ENCODE peak calls at places on chromosomes 6 and 20, in seven cellular contexts. One of them, this sample, is unnamed.

GRCh38 chr6:121653624-121654008 is 218.2 kb downstream of the GJA1 start:
- DNase-seq in GM23248: no peak
- DNase-seq in stimulated activated CD4-positive, alpha-beta T cell treated with anti-CD3 and anti-CD28 coated beads, Interleukin-15, amount 100 ng/mL, for 1 hour: no peak
- DNase-seq in GF-D8: no peak
- DNase-seq in progenitor cell of endocrine pancreas: no peak
- DNase-seq in astrocyte of the spinal cord: no peak
- DNase-seq in myocyte: no peak
- DNase-seq in this sample: no peak

GRCh38 chr6:163432300-163432699 is 17.8 kb downstream of the QKI start:
- DNase-seq in progenitor cell of endocrine pancreas: no peak
- DNase-seq in stimulated activated CD4-positive, alpha-beta T cell treated with anti-CD3 and anti-CD28 coated beads, Interleukin-15, amount 100 ng/mL, for 1 hour: no peak
- DNase-seq in GM23248: no peak
- DNase-seq in astrocyte of the spinal cord: no peak
- DNase-seq in myocyte: no peak
- DNase-seq in GF-D8: no peak
- DNase-seq in this sample: no peak

GRCh38 chr20:14879020-14879697 is 541.7 kb upstream of the FLRT3 start:
- DNase-seq in stimulated activated CD4-positive, alpha-beta T cell treated with anti-CD3 and anti-CD28 coated beads, Interleukin-15, amount 100 ng/mL, for 1 hour: no peak
- DNase-seq in progenitor cell of endocrine pancreas: no peak
- DNase-seq in myocyte: peak
- DNase-seq in astrocyte of the spinal cord: peak
- DNase-seq in GM23248: peak
- DNase-seq in GF-D8: no peak
- DNase-seq in this sample: peak

GRCh38 chr6:118685823-118686449 is 34.5 kb upstream of the CEP85L start:
- DNase-seq in progenitor cell of endocrine pancreas: no peak
- DNase-seq in astrocyte of the spinal cord: no peak
- DNase-seq in GM23248: no peak
- DNase-seq in stimulated activated CD4-positive, alpha-beta T cell treated with anti-CD3 and anti-CD28 coated beads, Interleukin-15, amount 100 ng/mL, for 1 hour: no peak
- DNase-seq in myocyte: no peak
- DNase-seq in GF-D8: no peak
- DNase-seq in this sample: no peak

GRCh38 chr6:136792945-136793289 is 640 bp upstream of the MAP3K5 start:
- DNase-seq in GM23248: peak
- DNase-seq in stimulated activated CD4-positive, alpha-beta T cell treated with anti-CD3 and anti-CD28 coated beads, Interleukin-15, amount 100 ng/mL, for 1 hour: peak
- DNase-seq in myocyte: peak
- DNase-seq in GF-D8: peak
- DNase-seq in astrocyte of the spinal cord: peak
- DNase-seq in progenitor cell of endocrine pancreas: peak
- DNase-seq in this sample: peak

GRCh38 chr6:27332692-27333641 is 20.9 kb upstream of the POM121L2 start:
- DNase-seq in GF-D8: no peak
- DNase-seq in GM23248: peak
- DNase-seq in stimulated activated CD4-positive, alpha-beta T cell treated with anti-CD3 and anti-CD28 coated beads, Interleukin-15, amount 100 ng/mL, for 1 hour: no peak
- DNase-seq in progenitor cell of endocrine pancreas: no peak
- DNase-seq in myocyte: peak
- DNase-seq in astrocyte of the spinal cord: peak
- DNase-seq in this sample: peak

GRCh38 chr20:58986286-58986967 is 5.4 kb downstream of the NELFCD start:
- DNase-seq in GM23248: no peak
- DNase-seq in stimulated activated CD4-positive, alpha-beta T cell treated with anti-CD3 and anti-CD28 coated beads, Interleukin-15, amount 100 ng/mL, for 1 hour: no peak
- DNase-seq in progenitor cell of endocrine pancreas: no peak
- DNase-seq in GF-D8: no peak
- DNase-seq in myocyte: no peak
- DNase-seq in astrocyte of the spinal cord: no peak
- DNase-seq in this sample: no peak

GRCh38 chr20:13771853-13772453 is 12.8 kb downstream of the ESF1 start:
- DNase-seq in stimulated activated CD4-positive, alpha-beta T cell treated with anti-CD3 and anti-CD28 coated beads, Interleukin-15, amount 100 ng/mL, for 1 hour: no peak
- DNase-seq in GF-D8: no peak
- DNase-seq in myocyte: peak
- DNase-seq in astrocyte of the spinal cord: peak
- DNase-seq in GM23248: peak
- DNase-seq in progenitor cell of endocrine pancreas: no peak
- DNase-seq in this sample: peak

GRCh38 chr20:44166477-44166876 is 20.5 kb downstream of the JPH2 start:
- DNase-seq in myocyte: peak
- DNase-seq in stimulated activated CD4-positive, alpha-beta T cell treated with anti-CD3 and anti-CD28 coated beads, Interleukin-15, amount 100 ng/mL, for 1 hour: no peak
- DNase-seq in GM23248: peak
- DNase-seq in GF-D8: no peak
- DNase-seq in progenitor cell of endocrine pancreas: no peak
- DNase-seq in astrocyte of the spinal cord: peak
- DNase-seq in this sample: peak

GRCh38 chr6:119322715-119323350 is 26.7 kb downstream of the MAN1A1 start:
- DNase-seq in stimulated activated CD4-positive, alpha-beta T cell treated with anti-CD3 and anti-CD28 coated beads, Interleukin-15, amount 100 ng/mL, for 1 hour: no peak
- DNase-seq in GF-D8: no peak
- DNase-seq in progenitor cell of endocrine pancreas: no peak
- DNase-seq in astrocyte of the spinal cord: no peak
- DNase-seq in GM23248: no peak
- DNase-seq in myocyte: no peak
- DNase-seq in this sample: no peak

GRCh38 chr6:35024601-35025054 is 116.5 kb downstream of the TCP11 start:
- DNase-seq in myocyte: peak
- DNase-seq in GM23248: peak
- DNase-seq in astrocyte of the spinal cord: peak
- DNase-seq in GF-D8: no peak
- DNase-seq in progenitor cell of endocrine pancreas: no peak
- DNase-seq in stimulated activated CD4-positive, alpha-beta T cell treated with anti-CD3 and anti-CD28 coated beads, Interleukin-15, amount 100 ng/mL, for 1 hour: no peak
- DNase-seq in this sample: peak

GRCh38 chr6:159654483-159655098 is 38.5 kb downstream of the SOD2 start:
- DNase-seq in myocyte: peak
- DNase-seq in stimulated activated CD4-positive, alpha-beta T cell treated with anti-CD3 and anti-CD28 coated beads, Interleukin-15, amount 100 ng/mL, for 1 hour: no peak
- DNase-seq in GF-D8: no peak
- DNase-seq in progenitor cell of endocrine pancreas: no peak
- DNase-seq in GM23248: peak
- DNase-seq in astrocyte of the spinal cord: peak
- DNase-seq in this sample: peak

GRCh38 chr6:146041282-146041681 is 12.4 kb downstream of the GRM1 start:
- DNase-seq in progenitor cell of endocrine pancreas: no peak
- DNase-seq in astrocyte of the spinal cord: peak
- DNase-seq in stimulated activated CD4-positive, alpha-beta T cell treated with anti-CD3 and anti-CD28 coated beads, Interleukin-15, amount 100 ng/mL, for 1 hour: no peak
- DNase-seq in GF-D8: no peak
- DNase-seq in GM23248: peak
- DNase-seq in myocyte: peak
- DNase-seq in this sample: peak

GRCh38 chr6:52157301-52157930 is 28.8 kb upstream of the IL17A start:
- DNase-seq in myocyte: peak
- DNase-seq in stimulated activated CD4-positive, alpha-beta T cell treated with anti-CD3 and anti-CD28 coated beads, Interleukin-15, amount 100 ng/mL, for 1 hour: no peak
- DNase-seq in GF-D8: no peak
- DNase-seq in GM23248: peak
- DNase-seq in progenitor cell of endocrine pancreas: no peak
- DNase-seq in astrocyte of the spinal cord: peak
- DNase-seq in this sample: no peak

GRCh38 chr20:36467076-36467999 is 74.0 kb upstream of the MYL9 start:
- DNase-seq in astrocyte of the spinal cord: peak
- DNase-seq in progenitor cell of endocrine pancreas: no peak
- DNase-seq in GM23248: peak
- DNase-seq in myocyte: peak
- DNase-seq in GF-D8: no peak
- DNase-seq in stimulated activated CD4-positive, alpha-beta T cell treated with anti-CD3 and anti-CD28 coated beads, Interleukin-15, amount 100 ng/mL, for 1 hour: no peak
- DNase-seq in this sample: peak

GRCh38 chr6:124099520-124099919 is 295.9 kb downstream of the NKAIN2 start:
- DNase-seq in stimulated activated CD4-positive, alpha-beta T cell treated with anti-CD3 and anti-CD28 coated beads, Interleukin-15, amount 100 ng/mL, for 1 hour: no peak
- DNase-seq in GF-D8: no peak
- DNase-seq in GM23248: no peak
- DNase-seq in myocyte: no peak
- DNase-seq in astrocyte of the spinal cord: no peak
- DNase-seq in progenitor cell of endocrine pancreas: no peak
- DNase-seq in this sample: no peak

GRCh38 chr6:45116714-45117410 is 211.3 kb upstream of the RUNX2 start:
- DNase-seq in GF-D8: no peak
- DNase-seq in astrocyte of the spinal cord: peak
- DNase-seq in GM23248: peak
- DNase-seq in progenitor cell of endocrine pancreas: no peak
- DNase-seq in stimulated activated CD4-positive, alpha-beta T cell treated with anti-CD3 and anti-CD28 coated beads, Interleukin-15, amount 100 ng/mL, for 1 hour: no peak
- DNase-seq in myocyte: peak
- DNase-seq in this sample: no peak

GRCh38 chr6:66226099-66226498 is 519.1 kb upstream of the EYS start:
- DNase-seq in GF-D8: no peak
- DNase-seq in GM23248: peak
- DNase-seq in myocyte: no peak
- DNase-seq in astrocyte of the spinal cord: peak
- DNase-seq in progenitor cell of endocrine pancreas: no peak
- DNase-seq in stimulated activated CD4-positive, alpha-beta T cell treated with anti-CD3 and anti-CD28 coated beads, Interleukin-15, amount 100 ng/mL, for 1 hour: no peak
- DNase-seq in this sample: no peak

GRCh38 chr6:67608099-67608749 is 1026.9 kb upstream of the ADGRB3 start:
- DNase-seq in astrocyte of the spinal cord: no peak
- DNase-seq in stimulated activated CD4-positive, alpha-beta T cell treated with anti-CD3 and anti-CD28 coated beads, Interleukin-15, amount 100 ng/mL, for 1 hour: no peak
- DNase-seq in progenitor cell of endocrine pancreas: no peak
- DNase-seq in GF-D8: no peak
- DNase-seq in myocyte: no peak
- DNase-seq in GM23248: no peak
- DNase-seq in this sample: no peak

GRCh38 chr20:34065260-34065659 is 46.8 kb downstream of the EIF2S2 start:
- DNase-seq in GF-D8: no peak
- DNase-seq in myocyte: no peak
- DNase-seq in progenitor cell of endocrine pancreas: no peak
- DNase-seq in GM23248: peak
- DNase-seq in stimulated activated CD4-positive, alpha-beta T cell treated with anti-CD3 and anti-CD28 coated beads, Interleukin-15, amount 100 ng/mL, for 1 hour: no peak
- DNase-seq in astrocyte of the spinal cord: peak
- DNase-seq in this sample: no peak

This sample was measured in SJCRH30.